ENCODE peak calls at places on chromosomes 4 and X, in nine cellular contexts. One of them, this sample, is unnamed.

GRCh38 chrX:18422325-18422724 is 3.1 kb upstream of the CDKL5 start:
- DNase-seq in MM.1S: no peak
- DNase-seq in endodermal cell: no peak
- DNase-seq in HCT116: no peak
- DNase-seq in naive thymus-derived CD4-positive, alpha-beta T cell: no peak
- DNase-seq in cardiac fibroblast: peak
- DNase-seq in pancreas: no peak
- DNase-seq in heart right ventricle: no peak
- DNase-seq in right cardiac atrium: no peak
- DNase-seq in this sample: no peak

GRCh38 chr4:120801171-120801758 is 121.3 kb downstream of the PRDM5 start:
- DNase-seq in MM.1S: no peak
- DNase-seq in endodermal cell: no peak
- DNase-seq in HCT116: no peak
- DNase-seq in naive thymus-derived CD4-positive, alpha-beta T cell: no peak
- DNase-seq in cardiac fibroblast: peak
- DNase-seq in pancreas: no peak
- DNase-seq in heart right ventricle: peak
- DNase-seq in right cardiac atrium: peak
- DNase-seq in this sample: no peak

GRCh38 chr4:53688186-53688790 is 97.0 kb upstream of the LNX1 start:
- DNase-seq in MM.1S: peak
- DNase-seq in endodermal cell: no peak
- DNase-seq in HCT116: no peak
- DNase-seq in naive thymus-derived CD4-positive, alpha-beta T cell: peak
- DNase-seq in cardiac fibroblast: peak
- DNase-seq in pancreas: no peak
- DNase-seq in heart right ventricle: no peak
- DNase-seq in right cardiac atrium: no peak
- DNase-seq in this sample: no peak

GRCh38 chr4:109803924-109804571 is 2.2 kb upstream of the CFI start:
- DNase-seq in MM.1S: peak
- DNase-seq in endodermal cell: peak
- DNase-seq in HCT116: peak
- DNase-seq in naive thymus-derived CD4-positive, alpha-beta T cell: no peak
- DNase-seq in cardiac fibroblast: peak
- DNase-seq in pancreas: no peak
- DNase-seq in heart right ventricle: no peak
- DNase-seq in right cardiac atrium: no peak
- DNase-seq in this sample: no peak

GRCh38 chr4:161585011-161585410 is 578.8 kb downstream of the FSTL5 start:
- DNase-seq in MM.1S: no peak
- DNase-seq in endodermal cell: peak
- DNase-seq in HCT116: no peak
- DNase-seq in naive thymus-derived CD4-positive, alpha-beta T cell: no peak
- DNase-seq in cardiac fibroblast: no peak
- DNase-seq in pancreas: no peak
- DNase-seq in heart right ventricle: no peak
- DNase-seq in right cardiac atrium: no peak
- DNase-seq in this sample: no peak

GRCh38 chr4:87523307-87523706 is 5.9 kb downstream of the SPARCL1 start:
- DNase-seq in MM.1S: no peak
- DNase-seq in endodermal cell: no peak
- DNase-seq in HCT116: no peak
- DNase-seq in naive thymus-derived CD4-positive, alpha-beta T cell: no peak
- DNase-seq in cardiac fibroblast: no peak
- DNase-seq in pancreas: no peak
- DNase-seq in heart right ventricle: no peak
- DNase-seq in right cardiac atrium: no peak
- DNase-seq in this sample: no peak

GRCh38 chr4:128288689-128289106 is 1.1 kb upstream of the PGRMC2 start:
- DNase-seq in MM.1S: peak
- DNase-seq in endodermal cell: no peak
- DNase-seq in HCT116: no peak
- DNase-seq in naive thymus-derived CD4-positive, alpha-beta T cell: no peak
- DNase-seq in cardiac fibroblast: peak
- DNase-seq in pancreas: no peak
- DNase-seq in heart right ventricle: no peak
- DNase-seq in right cardiac atrium: no peak
- DNase-seq in this sample: no peak

GRCh38 chr4:67273676-67274075 is 271.6 kb downstream of the CENPC start:
- DNase-seq in MM.1S: no peak
- DNase-seq in endodermal cell: no peak
- DNase-seq in HCT116: no peak
- DNase-seq in naive thymus-derived CD4-positive, alpha-beta T cell: no peak
- DNase-seq in cardiac fibroblast: no peak
- DNase-seq in pancreas: no peak
- DNase-seq in heart right ventricle: no peak
- DNase-seq in right cardiac atrium: no peak
- DNase-seq in this sample: no peak

GRCh38 chrX:109684136-109684535 is 48.9 kb downstream of the ACSL4 start:
- DNase-seq in MM.1S: no peak
- DNase-seq in endodermal cell: no peak
- DNase-seq in HCT116: no peak
- DNase-seq in naive thymus-derived CD4-positive, alpha-beta T cell: no peak
- DNase-seq in cardiac fibroblast: peak
- DNase-seq in pancreas: no peak
- DNase-seq in heart right ventricle: no peak
- DNase-seq in right cardiac atrium: no peak
- DNase-seq in this sample: no peak

GRCh38 chr4:24160358-24160757 is 270.5 kb upstream of the PPARGC1A start:
- DNase-seq in MM.1S: no peak
- DNase-seq in endodermal cell: no peak
- DNase-seq in HCT116: no peak
- DNase-seq in naive thymus-derived CD4-positive, alpha-beta T cell: no peak
- DNase-seq in cardiac fibroblast: no peak
- DNase-seq in pancreas: no peak
- DNase-seq in heart right ventricle: no peak
- DNase-seq in right cardiac atrium: no peak
- DNase-seq in this sample: no peak

GRCh38 chr4:84582302-84582987 is 482 bp upstream of the CDS1 start:
- DNase-seq in MM.1S: peak
- DNase-seq in endodermal cell: peak
- DNase-seq in HCT116: peak
- DNase-seq in naive thymus-derived CD4-positive, alpha-beta T cell: peak
- DNase-seq in cardiac fibroblast: peak
- DNase-seq in pancreas: peak
- DNase-seq in heart right ventricle: peak
- DNase-seq in right cardiac atrium: peak
- DNase-seq in this sample: peak

GRCh38 chr4:118682928-118683327 is 2.3 kb upstream of the METTL14 start:
- DNase-seq in MM.1S: peak
- DNase-seq in endodermal cell: peak
- DNase-seq in HCT116: no peak
- DNase-seq in naive thymus-derived CD4-positive, alpha-beta T cell: no peak
- DNase-seq in cardiac fibroblast: peak
- DNase-seq in pancreas: no peak
- DNase-seq in heart right ventricle: no peak
- DNase-seq in right cardiac atrium: no peak
- DNase-seq in this sample: no peak

GRCh38 chr4:118680808-118681207 is 4.4 kb upstream of the METTL14 start:
- DNase-seq in MM.1S: no peak
- DNase-seq in endodermal cell: no peak
- DNase-seq in HCT116: no peak
- DNase-seq in naive thymus-derived CD4-positive, alpha-beta T cell: no peak
- DNase-seq in cardiac fibroblast: no peak
- DNase-seq in pancreas: no peak
- DNase-seq in heart right ventricle: no peak
- DNase-seq in right cardiac atrium: no peak
- DNase-seq in this sample: no peak

GRCh38 chr4:118684873-118685811 is at the start of gene METTL14:
- DNase-seq in MM.1S: peak
- DNase-seq in endodermal cell: peak
- DNase-seq in HCT116: peak
- DNase-seq in naive thymus-derived CD4-positive, alpha-beta T cell: peak
- DNase-seq in cardiac fibroblast: peak
- DNase-seq in pancreas: peak
- DNase-seq in heart right ventricle: peak
- DNase-seq in right cardiac atrium: peak
- DNase-seq in this sample: peak

GRCh38 chr4:118683513-118683912 is 1.7 kb upstream of the METTL14 start:
- DNase-seq in MM.1S: no peak
- DNase-seq in endodermal cell: peak
- DNase-seq in HCT116: no peak
- DNase-seq in naive thymus-derived CD4-positive, alpha-beta T cell: no peak
- DNase-seq in cardiac fibroblast: peak
- DNase-seq in pancreas: no peak
- DNase-seq in heart right ventricle: no peak
- DNase-seq in right cardiac atrium: no peak
- DNase-seq in this sample: no peak
- H3K4me3 ChIP-seq in MM.1S: no peak
- H3K4me3 ChIP-seq in endodermal cell: no peak
- H3K4me3 ChIP-seq in HCT116: peak
- H3K4me3 ChIP-seq in naive thymus-derived CD4-positive, alpha-beta T cell: no peak
- H3K4me3 ChIP-seq in cardiac fibroblast: no peak
- H3K4me3 ChIP-seq in pancreas: no peak
- H3K4me3 ChIP-seq in heart right ventricle: no peak
- H3K4me3 ChIP-seq in right cardiac atrium: no peak
- H3K4me3 ChIP-seq in this sample: no peak

GRCh38 chr4:137524642-137525384 is 7.5 kb downstream of the PCDH18 start:
- DNase-seq in MM.1S: no peak
- DNase-seq in endodermal cell: no peak
- DNase-seq in HCT116: no peak
- DNase-seq in naive thymus-derived CD4-positive, alpha-beta T cell: no peak
- DNase-seq in cardiac fibroblast: peak
- DNase-seq in pancreas: no peak
- DNase-seq in heart right ventricle: no peak
- DNase-seq in right cardiac atrium: no peak
- DNase-seq in this sample: no peak

GRCh38 chr4:137523329-137523728 is 9.0 kb downstream of the PCDH18 start:
- DNase-seq in MM.1S: no peak
- DNase-seq in endodermal cell: no peak
- DNase-seq in HCT116: no peak
- DNase-seq in naive thymus-derived CD4-positive, alpha-beta T cell: no peak
- DNase-seq in cardiac fibroblast: no peak
- DNase-seq in pancreas: no peak
- DNase-seq in heart right ventricle: no peak
- DNase-seq in right cardiac atrium: no peak
- DNase-seq in this sample: no peak

GRCh38 chr4:137529432-137529831 is 2.9 kb downstream of the PCDH18 start:
- DNase-seq in MM.1S: no peak
- DNase-seq in endodermal cell: no peak
- DNase-seq in HCT116: no peak
- DNase-seq in naive thymus-derived CD4-positive, alpha-beta T cell: no peak
- DNase-seq in cardiac fibroblast: no peak
- DNase-seq in pancreas: no peak
- DNase-seq in heart right ventricle: no peak
- DNase-seq in right cardiac atrium: no peak
- DNase-seq in this sample: no peak

GRCh38 chr4:137530176-137530575 is 2.1 kb downstream of the PCDH18 start:
- DNase-seq in MM.1S: no peak
- DNase-seq in endodermal cell: no peak
- DNase-seq in HCT116: no peak
- DNase-seq in naive thymus-derived CD4-positive, alpha-beta T cell: no peak
- DNase-seq in cardiac fibroblast: peak
- DNase-seq in pancreas: no peak
- DNase-seq in heart right ventricle: no peak
- DNase-seq in right cardiac atrium: no peak
- DNase-seq in this sample: no peak

GRCh38 chr4:137526681-137527080 is 5.6 kb downstream of the PCDH18 start:
- DNase-seq in MM.1S: no peak
- DNase-seq in endodermal cell: no peak
- DNase-seq in HCT116: no peak
- DNase-seq in naive thymus-derived CD4-positive, alpha-beta T cell: no peak
- DNase-seq in cardiac fibroblast: peak
- DNase-seq in pancreas: no peak
- DNase-seq in heart right ventricle: no peak
- DNase-seq in right cardiac atrium: no peak
- DNase-seq in this sample: no peak
- H3K4me3 ChIP-seq in MM.1S: no peak
- H3K4me3 ChIP-seq in endodermal cell: no peak
- H3K4me3 ChIP-seq in HCT116: no peak
- H3K4me3 ChIP-seq in naive thymus-derived CD4-positive, alpha-beta T cell: no peak
- H3K4me3 ChIP-seq in cardiac fibroblast: no peak
- H3K4me3 ChIP-seq in pancreas: no peak
- H3K4me3 ChIP-seq in heart right ventricle: peak
- H3K4me3 ChIP-seq in right cardiac atrium: peak
- H3K4me3 ChIP-seq in this sample: no peak

GRCh38 chr4:71188951-71189350 is 149.9 kb upstream of the SLC4A4 start:
- DNase-seq in MM.1S: no peak
- DNase-seq in endodermal cell: no peak
- DNase-seq in HCT116: no peak
- DNase-seq in naive thymus-derived CD4-positive, alpha-beta T cell: no peak
- DNase-seq in cardiac fibroblast: no peak
- DNase-seq in pancreas: no peak
- DNase-seq in heart right ventricle: no peak
- DNase-seq in right cardiac atrium: no peak
- DNase-seq in this sample: no peak

GRCh38 chr4:71186566-71187398 is 152.0 kb upstream of the SLC4A4 start:
- DNase-seq in MM.1S: peak
- DNase-seq in endodermal cell: peak
- DNase-seq in HCT116: no peak
- DNase-seq in naive thymus-derived CD4-positive, alpha-beta T cell: peak
- DNase-seq in cardiac fibroblast: peak
- DNase-seq in pancreas: peak
- DNase-seq in heart right ventricle: peak
- DNase-seq in right cardiac atrium: peak
- DNase-seq in this sample: peak

GRCh38 chr4:71187399-71188196 is 151.2 kb upstream of the SLC4A4 start:
- DNase-seq in MM.1S: no peak
- DNase-seq in endodermal cell: peak
- DNase-seq in HCT116: no peak
- DNase-seq in naive thymus-derived CD4-positive, alpha-beta T cell: peak
- DNase-seq in cardiac fibroblast: peak
- DNase-seq in pancreas: peak
- DNase-seq in heart right ventricle: peak
- DNase-seq in right cardiac atrium: no peak
- DNase-seq in this sample: peak

GRCh38 chr4:71189471-71189870 is 149.3 kb upstream of the SLC4A4 start:
- DNase-seq in MM.1S: no peak
- DNase-seq in endodermal cell: no peak
- DNase-seq in HCT116: no peak
- DNase-seq in naive thymus-derived CD4-positive, alpha-beta T cell: no peak
- DNase-seq in cardiac fibroblast: peak
- DNase-seq in pancreas: no peak
- DNase-seq in heart right ventricle: no peak
- DNase-seq in right cardiac atrium: no peak
- DNase-seq in this sample: no peak

GRCh38 chr4:71188197-71188625 is 150.6 kb upstream of the SLC4A4 start:
- DNase-seq in MM.1S: no peak
- DNase-seq in endodermal cell: peak
- DNase-seq in HCT116: no peak
- DNase-seq in naive thymus-derived CD4-positive, alpha-beta T cell: no peak
- DNase-seq in cardiac fibroblast: no peak
- DNase-seq in pancreas: no peak
- DNase-seq in heart right ventricle: no peak
- DNase-seq in right cardiac atrium: no peak
- DNase-seq in this sample: no peak
- H3K4me3 ChIP-seq in MM.1S: peak
- H3K4me3 ChIP-seq in endodermal cell: peak
- H3K4me3 ChIP-seq in HCT116: no peak
- H3K4me3 ChIP-seq in naive thymus-derived CD4-positive, alpha-beta T cell: peak
- H3K4me3 ChIP-seq in cardiac fibroblast: peak
- H3K4me3 ChIP-seq in pancreas: peak
- H3K4me3 ChIP-seq in heart right ventricle: peak
- H3K4me3 ChIP-seq in right cardiac atrium: peak
- H3K4me3 ChIP-seq in this sample: peak

DNA sequence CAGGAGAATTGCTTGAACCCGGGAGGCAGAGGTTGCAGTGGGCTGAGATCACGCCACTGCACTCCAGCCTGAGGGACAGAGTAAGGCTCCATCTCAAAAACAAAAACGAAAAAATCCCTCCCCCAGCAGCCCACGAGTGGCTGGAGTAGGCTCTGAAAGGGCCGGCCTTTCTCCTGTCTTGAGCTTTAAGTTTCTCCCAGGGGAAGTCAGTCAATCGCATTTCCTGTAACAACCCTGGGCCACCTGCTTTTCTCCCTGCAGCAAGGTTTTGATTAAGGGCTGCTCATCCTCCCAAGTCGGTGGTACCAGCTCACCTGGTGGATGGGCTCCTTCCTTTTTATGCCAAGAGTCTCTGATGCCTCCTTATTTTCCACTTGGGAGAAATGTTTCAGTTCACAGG is 2.0 kb upstream of the NYX start:
- DNase-seq in MM.1S: no peak
- DNase-seq in endodermal cell: peak
- DNase-seq in HCT116: no peak
- DNase-seq in naive thymus-derived CD4-positive, alpha-beta T cell: no peak
- DNase-seq in cardiac fibroblast: no peak
- DNase-seq in pancreas: no peak
- DNase-seq in heart right ventricle: no peak
- DNase-seq in right cardiac atrium: no peak
- DNase-seq in this sample: no peak
- H3K4me3 ChIP-seq in MM.1S: no peak
- H3K4me3 ChIP-seq in endodermal cell: no peak
- H3K4me3 ChIP-seq in HCT116: no peak
- H3K4me3 ChIP-seq in naive thymus-derived CD4-positive, alpha-beta T cell: no peak
- H3K4me3 ChIP-seq in cardiac fibroblast: no peak
- H3K4me3 ChIP-seq in pancreas: no peak
- H3K4me3 ChIP-seq in heart right ventricle: no peak
- H3K4me3 ChIP-seq in right cardiac atrium: no peak
- H3K4me3 ChIP-seq in this sample: no peak